ENCODE peak calls at places on chromosomes 6 and 20, in eight cellular contexts. A, G, W, D, L, K, X and Z are unnamed samples.

GRCh38 chr6:56909115-56909907 is 45.6 kb upstream of the BEND6 start:
- DNase-seq in K (no peak), D (no peak), L (no peak), A (no peak), X (no peak), G (no peak), W (no peak), Z (no peak)

GRCh38 chr6:135586844-135587243 is 89.3 kb upstream of the AHI1 start:
- DNase-seq in D (no peak), K (no peak), W (peak; percentile 57), X (no peak), L (peak; percentile 29), A (no peak), G (no peak), Z (no peak)

GRCh38 chr6:66161546-66162108 is 454.6 kb upstream of the EYS start:
- DNase-seq in X (no peak), L (no peak), G (no peak), A (no peak), W (no peak), D (no peak), K (no peak), Z (no peak)

GRCh38 chr20:38617011-38617829 is 15.6 kb downstream of the ARHGAP40 start:
- DNase-seq in K (no peak), X (no peak), D (no peak), L (no peak), W (no peak), A (no peak), G (no peak), Z (no peak)

GRCh38 chr20:5734559-5735137 is 15.6 kb upstream of the SHLD1 start:
- DNase-seq in K (no peak), L (no peak), X (no peak), G (no peak), A (no peak), W (no peak), D (no peak), Z (no peak)

GRCh38 chr6:41488392-41489129 is 57.6 kb upstream of the FOXP4 start:
- DNase-seq in L (no peak), K (no peak), D (no peak), A (peak; percentile 83), W (no peak), G (no peak), X (no peak), Z (no peak)

GRCh38 chr6:44223471-44224153 is at the start of gene SLC29A1:
- DNase-seq in W (peak; percentile 88), X (peak; percentile 81), G (peak; percentile 91), K (peak; percentile 77), A (peak; percentile 93), D (no peak), L (peak; percentile 85), Z (peak; percentile 76)

GRCh38 chr6:64250126-64250525 is 614.5 kb downstream of the PHF3 start:
- DNase-seq in A (no peak), W (no peak), D (no peak), K (no peak), L (no peak), G (no peak), X (no peak), Z (no peak)

GRCh38 chr6:14276667-14277404 is 159.3 kb downstream of the CD83 start:
- DNase-seq in A (no peak), D (no peak), L (peak; percentile 90), X (no peak), W (no peak), K (no peak), G (no peak), Z (no peak)

GRCh38 chr6:35065870-35066269 is 75.3 kb downstream of the TCP11 start:
- DNase-seq in D (no peak), G (peak; percentile 33), W (peak; percentile 15), A (peak; percentile 29), L (no peak), X (no peak), K (no peak), Z (no peak)

GRCh38 chr6:25404693-25405169 is 125.6 kb downstream of the CARMIL1 start:
- DNase-seq in W (no peak), A (no peak), X (no peak), D (no peak), G (no peak), L (peak; percentile 81), K (no peak), Z (no peak)

GRCh38 chr20:10498196-10498595 is 63.1 kb downstream of the SLX4IP start:
- DNase-seq in L (no peak), A (no peak), X (no peak), G (no peak), W (no peak), D (no peak), K (no peak), Z (no peak)

GRCh38 chr6:33802186-33803061 is 1.4 kb downstream of the MLN start:
- DNase-seq in L (no peak), X (no peak), G (peak; percentile 20), W (no peak), D (no peak), A (peak; percentile 55), K (no peak), Z (no peak)

GRCh38 chr20:46903937-46904336 is 9.3 kb downstream of the EYA2 start:
- DNase-seq in A (no peak), G (no peak), K (no peak), X (no peak), D (no peak), L (no peak), W (no peak), Z (no peak)

GRCh38 chr6:144362042-144363018 is 77.2 kb downstream of the UTRN start:
- DNase-seq in G (no peak), A (no peak), W (no peak), L (no peak), K (peak; percentile 65), X (no peak), D (no peak), Z (no peak)

GRCh38 chr20:1374246-1374645 is 18.6 kb downstream of the FKBP1A start:
- DNase-seq in L (no peak), K (no peak), A (no peak), G (no peak), X (no peak), D (no peak), W (no peak), Z (no peak)
- H3K27ac ChIP-seq in L (no peak overlapping the region), K (no peak overlapping the region), A (no peak overlapping the region), G (peak overlapping the region; percentile 88), X (no peak overlapping the region), D (no peak overlapping the region), W (peak overlapping the region; percentile 38), Z (no peak overlapping the region)

GRCh38 chr6:167576050-167576741 is 250.5 kb upstream of the AFDN start:
- DNase-seq in G (no peak), L (no peak), K (no peak), W (no peak), X (no peak), D (no peak), A (no peak), Z (peak; percentile 3)

GRCh38 chr6:167573461-167574215 is 248.8 kb downstream of the TTLL2 start:
- DNase-seq in A (no peak), K (no peak), D (no peak), X (no peak), L (no peak), W (no peak), G (no peak), Z (peak; percentile 31)

GRCh38 chr6:167576798-167577528 is 249.7 kb upstream of the AFDN start:
- DNase-seq in W (no peak), K (no peak), A (no peak), G (no peak), L (no peak), D (no peak), X (no peak), Z (peak; percentile 4)

GRCh38 chr6:167574431-167575097 is 249.7 kb downstream of the TTLL2 start:
- DNase-seq in X (no peak), A (peak; percentile 73), W (no peak), L (no peak), G (no peak), D (no peak), K (no peak), Z (peak; percentile 54)

GRCh38 chr6:167575201-167575696 is 250.4 kb downstream of the TTLL2 start:
- DNase-seq in G (no peak), X (no peak), W (no peak), A (no peak), D (no peak), K (no peak), L (no peak), Z (no peak)
- H3K27ac ChIP-seq in G (no peak overlapping the region), X (no peak overlapping the region), W (no peak overlapping the region), A (no peak overlapping the region), D (no peak overlapping the region), K (no peak overlapping the region), L (no peak overlapping the region), Z (no peak overlapping the region)

DNA sequence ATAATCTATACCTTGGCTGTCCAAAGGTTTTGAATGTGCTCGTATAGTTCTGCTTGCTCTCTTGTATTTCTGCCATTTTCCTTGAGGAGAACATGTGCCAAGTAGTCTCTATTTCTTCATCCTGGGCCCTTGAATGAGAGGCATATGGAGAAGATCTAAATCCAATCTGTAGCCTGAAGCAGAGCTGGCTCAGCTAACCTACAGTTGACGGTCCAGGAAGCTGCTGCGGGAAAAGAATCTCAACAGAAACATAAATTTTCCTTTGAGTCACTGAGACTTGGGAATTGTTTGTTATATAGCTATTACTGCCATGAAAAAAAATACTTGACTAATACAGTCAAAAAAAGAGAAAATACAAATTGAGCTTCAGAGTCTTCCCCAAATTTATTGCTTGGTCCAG is 30.1 kb upstream of the PLCB4 start:
- DNase-seq in D (no peak), W (no peak), A (no peak), L (no peak), K (no peak), G (no peak), X (no peak), Z (no peak)
- H3K27ac ChIP-seq in D (no peak overlapping the region), W (no peak overlapping the region), A (no peak overlapping the region), L (no peak overlapping the region), K (no peak overlapping the region), G (no peak overlapping the region), X (no peak overlapping the region), Z (no peak overlapping the region)

DNA sequence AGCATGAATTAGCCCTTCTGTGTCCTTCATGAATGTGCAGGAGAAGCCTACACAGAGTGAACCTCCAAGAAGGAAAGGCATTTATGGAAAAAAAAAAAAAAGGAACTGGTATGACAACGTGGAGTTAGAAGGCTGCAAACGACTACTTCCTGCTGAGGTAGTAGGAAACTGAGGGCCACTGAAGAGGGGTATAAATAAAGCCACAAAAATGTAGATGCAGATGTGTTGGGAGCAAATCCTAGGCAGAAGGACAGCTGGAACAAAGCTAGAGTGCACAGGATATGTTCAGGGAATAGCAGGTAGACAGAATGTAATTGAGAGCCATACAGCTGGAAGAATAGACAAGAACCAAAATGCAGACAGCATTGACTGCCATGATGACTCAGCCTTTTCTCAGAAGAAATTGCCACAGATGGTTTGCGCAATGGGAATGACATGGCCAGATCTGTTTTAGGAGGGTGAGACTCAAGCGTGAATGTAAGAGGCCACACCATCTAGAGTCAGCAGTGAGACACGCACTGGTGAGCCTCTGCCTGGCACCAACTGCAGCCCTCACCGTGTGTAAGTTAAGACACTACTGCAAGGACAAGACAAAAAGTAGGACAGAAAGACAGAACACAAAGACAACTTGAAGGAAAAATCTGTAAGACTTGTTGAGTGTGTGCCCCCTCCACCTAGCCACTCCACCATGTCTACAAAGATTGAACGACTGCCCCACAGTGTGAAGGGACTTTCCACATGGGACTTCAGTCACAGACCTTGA is 79.8 kb downstream of the KIF13A start:
- DNase-seq in G (no peak), L (no peak), D (peak; percentile 48), W (peak; percentile 68), A (peak; percentile 76), X (peak; percentile 31), K (peak; percentile 93), Z (peak; percentile 62)
- H3K27ac ChIP-seq in G (peak overlapping the region; percentile 82), L (no peak overlapping the region), D (peak overlapping the region; percentile 36), W (peak overlapping the region; percentile 29), A (no peak overlapping the region), X (no peak overlapping the region), K (peak overlapping the region; percentile 72), Z (no peak overlapping the region)